ENCODE peak calls at places on chromosome 2, in five cellular contexts. D, Z, Y, T and I are unnamed samples.
A peak's percentile ranks its signal among the peaks of the same experiment; 100 is the strongest.

GRCh38 chr2:170966648-170967396 is 37.8 kb downstream of the GORASP2 start:
- DNase-seq in D (no peak), Z (no peak), Y (peak; percentile 49), T (no peak), I (no peak)

GRCh38 chr2:54666131-54666637 is 57.3 kb upstream of the EML6 start:
- DNase-seq in D (peak; percentile 52), Z (no peak), Y (no peak), T (peak; percentile 78), I (no peak)

GRCh38 chr2:85259101-85259590 is 68.6 kb downstream of the TGOLN2 start:
- DNase-seq in D (peak; percentile 29), Z (no peak), Y (no peak), T (peak; percentile 75), I (no peak)

GRCh38 chr2:180240774-180241173 is 233.7 kb upstream of the CWC22 start:
- DNase-seq in D (no peak), Z (no peak), Y (no peak), T (peak; percentile 12), I (no peak)

GRCh38 chr2:191636235-191636543 is 41.7 kb upstream of the NABP1 start:
- DNase-seq in D (no peak), Z (no peak), Y (no peak), T (peak; percentile 97), I (no peak)

GRCh38 chr2:217908544-217908943 is 94.3 kb downstream of the TNS1 start:
- DNase-seq in D (no peak), Z (no peak), Y (no peak), T (no peak), I (no peak)

GRCh38 chr2:241189856-241190201 is 1.4 kb downstream of the ANO7 start:
- DNase-seq in D (no peak), Z (peak; percentile 48), Y (no peak), T (no peak), I (no peak)

GRCh38 chr2:217127744-217128143 is 267.9 kb upstream of the TNP1 start:
- DNase-seq in D (no peak), Z (no peak), Y (no peak), T (peak; percentile 51), I (no peak)

GRCh38 chr2:173238385-173238784 is 116.3 kb upstream of the CDCA7 start:
- DNase-seq in D (no peak), Z (no peak), Y (no peak), T (no peak), I (no peak)

GRCh38 chr2:173235947-173236803 is 118.5 kb upstream of the CDCA7 start:
- DNase-seq in D (no peak), Z (no peak), Y (no peak), T (no peak), I (peak; percentile 41)

GRCh38 chr2:173239644-173240043 is 115.0 kb upstream of the CDCA7 start:
- DNase-seq in D (no peak), Z (no peak), Y (no peak), T (no peak), I (no peak)

GRCh38 chr2:173240083-173240482 is 114.6 kb upstream of the CDCA7 start:
- DNase-seq in D (no peak), Z (no peak), Y (no peak), T (no peak), I (no peak)

GRCh38 chr2:173241643-173242042 is 113.0 kb upstream of the CDCA7 start:
- DNase-seq in D (no peak), Z (no peak), Y (no peak), T (no peak), I (no peak)
- H3K4me3 ChIP-seq in D (no peak overlapping the region), Z (no peak overlapping the region), Y (no peak overlapping the region), T (no peak overlapping the region), I (no peak overlapping the region)

DNA sequence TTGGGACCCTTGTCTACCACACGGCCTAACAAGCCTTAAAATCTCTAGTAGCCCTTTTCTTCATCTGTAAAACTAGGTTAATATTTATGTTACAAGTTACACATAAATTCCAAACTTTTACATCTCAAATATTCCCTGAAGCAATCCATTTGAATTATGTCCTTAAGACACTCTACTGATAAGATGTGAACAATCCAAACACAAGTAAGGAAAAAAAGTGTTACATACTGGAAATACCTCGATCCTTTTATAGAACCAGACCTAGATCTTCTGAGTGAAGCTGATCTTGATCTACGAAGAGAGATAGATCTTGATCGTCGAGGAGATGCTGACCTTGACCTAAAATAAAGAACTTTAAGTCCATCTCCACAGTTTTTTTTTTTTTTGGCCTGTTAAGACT is 3.3 kb downstream of the SRSF7 start:
- DNase-seq in D (no peak), Z (no peak), Y (no peak), T (no peak), I (no peak)
- H3K27ac ChIP-seq in D (no peak overlapping the region), Z (no peak overlapping the region), Y (no peak overlapping the region), T (no peak overlapping the region), I (no peak overlapping the region)

GRCh38 chr2:158923641-158924040 is 44.8 kb upstream of the TANC1 start:
- DNase-seq in D (no peak), Z (no peak), Y (no peak), T (peak; percentile 4), I (no peak)
- H3K4me3 ChIP-seq in D (no peak overlapping the region), Z (no peak overlapping the region), Y (no peak overlapping the region), T (no peak overlapping the region), I (no peak overlapping the region)

GRCh38 chr2:38038682-38039081 is 37.3 kb downstream of the CYP1B1 start:
- DNase-seq in D (no peak), Z (no peak), Y (no peak), T (no peak), I (no peak)

GRCh38 chr2:38039511-38039910 is 36.4 kb downstream of the CYP1B1 start:
- DNase-seq in D (no peak), Z (no peak), Y (no peak), T (no peak), I (no peak)

GRCh38 chr2:38037325-38037724 is 38.6 kb downstream of the CYP1B1 start:
- DNase-seq in D (no peak), Z (no peak), Y (no peak), T (no peak), I (no peak)

GRCh38 chr2:38039111-38039510 is 36.8 kb downstream of the CYP1B1 start:
- DNase-seq in D (no peak), Z (no peak), Y (no peak), T (peak; percentile 75), I (no peak)

DNA sequence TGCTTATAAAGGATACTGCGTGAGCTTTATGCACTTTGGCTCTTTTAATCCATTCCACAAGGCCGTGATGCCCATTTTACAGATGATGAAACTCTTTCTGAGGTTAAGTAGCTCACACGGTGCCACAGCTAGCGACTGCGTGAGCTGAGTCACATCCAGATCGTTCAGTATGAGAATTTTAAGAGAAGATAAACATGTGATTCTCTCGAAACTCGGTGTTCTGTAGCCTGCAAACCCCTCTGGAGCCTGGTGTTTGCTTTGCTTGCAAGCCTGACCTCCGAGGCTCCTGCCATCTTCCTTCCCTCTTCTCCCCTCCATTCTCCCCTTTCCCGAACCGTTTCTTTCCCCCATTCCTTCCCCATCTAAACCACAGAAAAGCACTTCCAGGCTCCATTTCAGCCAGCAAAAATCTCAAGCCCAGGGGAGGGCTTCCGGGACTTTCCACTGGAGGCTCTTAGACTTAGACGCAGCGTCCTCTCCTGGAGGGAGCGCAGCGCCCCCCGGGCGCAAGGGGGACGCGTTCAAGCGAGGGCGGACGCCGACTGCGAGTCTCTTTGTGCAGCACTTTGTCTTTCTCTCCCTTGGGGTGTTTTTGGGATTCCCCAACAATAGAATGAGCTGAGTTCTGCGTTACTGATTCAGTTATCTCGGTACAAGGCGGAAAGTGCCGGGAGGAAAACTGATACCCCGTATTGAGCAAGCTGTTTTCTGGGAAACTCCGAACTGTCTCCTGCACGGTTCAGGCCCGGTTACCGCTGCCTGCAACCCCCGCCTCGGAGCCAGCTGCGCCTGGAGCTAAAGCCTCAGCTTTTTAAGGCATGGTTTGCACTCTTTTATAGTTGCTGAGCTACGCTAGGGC is 38.0 kb downstream of the CYP1B1 start:
- DNase-seq in D (peak; percentile 41), Z (peak; percentile 88), Y (no peak), T (peak; percentile 59), I (peak; percentile 33)
- H3K27ac ChIP-seq in D (no peak overlapping the region), Z (peak overlapping the region; percentile 51), Y (no peak overlapping the region), T (no peak overlapping the region), I (no peak overlapping the region)